ENCODE peak calls at places on chromosomes 4 and X, in six cellular contexts. One of them, this sample, is unnamed.

GRCh38 chr4:88697113-88697512 is 516 bp downstream of the NAP1L5 start:
- DNase-seq in activated CD4-positive, alpha-beta T cell treated with anti-CD3 and anti-CD28 coated beads, Interleukin-2, amount 10 ng/mL, durations not matched to agents 7 days and 5 days: no peak
- DNase-seq in NCI-H2029: no peak
- DNase-seq in ovary: peak
- DNase-seq in AML-193: no peak
- DNase-seq in ureter: no peak
- DNase-seq in this sample: no peak

GRCh38 chrX:85107407-85107806 is 103.7 kb downstream of the APOOL start:
- DNase-seq in activated CD4-positive, alpha-beta T cell treated with anti-CD3 and anti-CD28 coated beads, Interleukin-2, amount 10 ng/mL, durations not matched to agents 7 days and 5 days: no peak
- DNase-seq in ureter: no peak
- DNase-seq in AML-193: no peak
- DNase-seq in ovary: no peak
- DNase-seq in NCI-H2029: no peak
- DNase-seq in this sample: no peak

GRCh38 chrX:115018040-115018647 is 728 bp upstream of the IL13RA2 start:
- DNase-seq in activated CD4-positive, alpha-beta T cell treated with anti-CD3 and anti-CD28 coated beads, Interleukin-2, amount 10 ng/mL, durations not matched to agents 7 days and 5 days: no peak
- DNase-seq in AML-193: peak
- DNase-seq in ovary: no peak
- DNase-seq in NCI-H2029: no peak
- DNase-seq in ureter: no peak
- DNase-seq in this sample: no peak

GRCh38 chr4:3706111-3706511 is 60.1 kb upstream of the ADRA2C start:
- DNase-seq in NCI-H2029: no peak
- DNase-seq in ureter: no peak
- DNase-seq in ovary: no peak
- DNase-seq in activated CD4-positive, alpha-beta T cell treated with anti-CD3 and anti-CD28 coated beads, Interleukin-2, amount 10 ng/mL, durations not matched to agents 7 days and 5 days: no peak
- DNase-seq in AML-193: no peak
- DNase-seq in this sample: no peak

GRCh38 chr4:131427000-131427399 is 1722.1 kb upstream of the PCDH10 start:
- DNase-seq in ovary: no peak
- DNase-seq in NCI-H2029: no peak
- DNase-seq in ureter: no peak
- DNase-seq in activated CD4-positive, alpha-beta T cell treated with anti-CD3 and anti-CD28 coated beads, Interleukin-2, amount 10 ng/mL, durations not matched to agents 7 days and 5 days: no peak
- DNase-seq in AML-193: no peak
- DNase-seq in this sample: no peak

GRCh38 chr4:82688091-82688815 is 110.3 kb downstream of the SCD5 start:
- DNase-seq in ovary: no peak
- DNase-seq in activated CD4-positive, alpha-beta T cell treated with anti-CD3 and anti-CD28 coated beads, Interleukin-2, amount 10 ng/mL, durations not matched to agents 7 days and 5 days: no peak
- DNase-seq in AML-193: no peak
- DNase-seq in NCI-H2029: no peak
- DNase-seq in ureter: no peak
- DNase-seq in this sample: no peak

GRCh38 chr4:183276106-183276505 is 44.0 kb downstream of the CLDN22 start:
- DNase-seq in AML-193: no peak
- DNase-seq in ovary: no peak
- DNase-seq in NCI-H2029: no peak
- DNase-seq in ureter: no peak
- DNase-seq in activated CD4-positive, alpha-beta T cell treated with anti-CD3 and anti-CD28 coated beads, Interleukin-2, amount 10 ng/mL, durations not matched to agents 7 days and 5 days: no peak
- DNase-seq in this sample: no peak

GRCh38 chrX:47380268-47380667 is 9.9 kb downstream of the ZNF157 start:
- DNase-seq in activated CD4-positive, alpha-beta T cell treated with anti-CD3 and anti-CD28 coated beads, Interleukin-2, amount 10 ng/mL, durations not matched to agents 7 days and 5 days: peak
- DNase-seq in ureter: no peak
- DNase-seq in ovary: no peak
- DNase-seq in AML-193: peak
- DNase-seq in NCI-H2029: no peak
- DNase-seq in this sample: no peak

GRCh38 chr4:97152159-97152558 is 991.1 kb downstream of the STPG2 start:
- DNase-seq in activated CD4-positive, alpha-beta T cell treated with anti-CD3 and anti-CD28 coated beads, Interleukin-2, amount 10 ng/mL, durations not matched to agents 7 days and 5 days: no peak
- DNase-seq in AML-193: no peak
- DNase-seq in ovary: no peak
- DNase-seq in ureter: no peak
- DNase-seq in NCI-H2029: no peak
- DNase-seq in this sample: no peak

GRCh38 chr4:56641494-56642051 is 39.5 kb downstream of the HOPX start:
- DNase-seq in ureter: no peak
- DNase-seq in activated CD4-positive, alpha-beta T cell treated with anti-CD3 and anti-CD28 coated beads, Interleukin-2, amount 10 ng/mL, durations not matched to agents 7 days and 5 days: no peak
- DNase-seq in NCI-H2029: no peak
- DNase-seq in AML-193: no peak
- DNase-seq in ovary: no peak
- DNase-seq in this sample: no peak

GRCh38 chr4:56307423-56307822 is 79.9 kb downstream of the AASDH start:
- DNase-seq in AML-193: no peak
- DNase-seq in ureter: no peak
- DNase-seq in NCI-H2029: no peak
- DNase-seq in ovary: no peak
- DNase-seq in activated CD4-positive, alpha-beta T cell treated with anti-CD3 and anti-CD28 coated beads, Interleukin-2, amount 10 ng/mL, durations not matched to agents 7 days and 5 days: no peak
- DNase-seq in this sample: no peak

GRCh38 chrX:33855251-33855650 is 276.9 kb downstream of the FAM47A start:
- DNase-seq in activated CD4-positive, alpha-beta T cell treated with anti-CD3 and anti-CD28 coated beads, Interleukin-2, amount 10 ng/mL, durations not matched to agents 7 days and 5 days: no peak
- DNase-seq in NCI-H2029: no peak
- DNase-seq in ovary: no peak
- DNase-seq in AML-193: no peak
- DNase-seq in ureter: no peak
- DNase-seq in this sample: no peak

GRCh38 chr4:15410750-15411149 is 17.1 kb upstream of the C1QTNF7 start:
- DNase-seq in ovary: no peak
- DNase-seq in activated CD4-positive, alpha-beta T cell treated with anti-CD3 and anti-CD28 coated beads, Interleukin-2, amount 10 ng/mL, durations not matched to agents 7 days and 5 days: peak
- DNase-seq in NCI-H2029: no peak
- DNase-seq in ureter: no peak
- DNase-seq in AML-193: peak
- DNase-seq in this sample: no peak

GRCh38 chr4:134089885-134090284 is 111.7 kb downstream of the PABPC4L start:
- DNase-seq in ureter: no peak
- DNase-seq in AML-193: no peak
- DNase-seq in ovary: no peak
- DNase-seq in activated CD4-positive, alpha-beta T cell treated with anti-CD3 and anti-CD28 coated beads, Interleukin-2, amount 10 ng/mL, durations not matched to agents 7 days and 5 days: no peak
- DNase-seq in NCI-H2029: no peak
- DNase-seq in this sample: no peak

GRCh38 chrX:68433155-68433980 is at the start of gene OPHN1:
- DNase-seq in activated CD4-positive, alpha-beta T cell treated with anti-CD3 and anti-CD28 coated beads, Interleukin-2, amount 10 ng/mL, durations not matched to agents 7 days and 5 days: no peak
- DNase-seq in ovary: peak
- DNase-seq in ureter: peak
- DNase-seq in AML-193: no peak
- DNase-seq in NCI-H2029: no peak
- DNase-seq in this sample: peak

GRCh38 chr4:8694651-8695151 is 102.1 kb downstream of the CPZ start:
- DNase-seq in ureter: peak
- DNase-seq in activated CD4-positive, alpha-beta T cell treated with anti-CD3 and anti-CD28 coated beads, Interleukin-2, amount 10 ng/mL, durations not matched to agents 7 days and 5 days: no peak
- DNase-seq in NCI-H2029: no peak
- DNase-seq in AML-193: no peak
- DNase-seq in ovary: peak
- DNase-seq in this sample: peak

GRCh38 chr4:94208918-94209317 is 1.3 kb downstream of the SMARCAD1 start:
- DNase-seq in activated CD4-positive, alpha-beta T cell treated with anti-CD3 and anti-CD28 coated beads, Interleukin-2, amount 10 ng/mL, durations not matched to agents 7 days and 5 days: no peak
- DNase-seq in NCI-H2029: no peak
- DNase-seq in ovary: no peak
- DNase-seq in ureter: no peak
- DNase-seq in AML-193: no peak
- DNase-seq in this sample: no peak

GRCh38 chr4:93168053-93168452 is 660.5 kb upstream of the ATOH1 start:
- DNase-seq in AML-193: no peak
- DNase-seq in ovary: no peak
- DNase-seq in activated CD4-positive, alpha-beta T cell treated with anti-CD3 and anti-CD28 coated beads, Interleukin-2, amount 10 ng/mL, durations not matched to agents 7 days and 5 days: no peak
- DNase-seq in NCI-H2029: no peak
- DNase-seq in ureter: no peak
- DNase-seq in this sample: no peak

GRCh38 chr4:128310266-128310697 is 22.7 kb upstream of the PGRMC2 start:
- DNase-seq in AML-193: no peak
- DNase-seq in activated CD4-positive, alpha-beta T cell treated with anti-CD3 and anti-CD28 coated beads, Interleukin-2, amount 10 ng/mL, durations not matched to agents 7 days and 5 days: no peak
- DNase-seq in NCI-H2029: peak
- DNase-seq in ovary: no peak
- DNase-seq in ureter: no peak
- DNase-seq in this sample: peak

GRCh38 chrX:153635388-153635787 is 11.6 kb upstream of the DUSP9 start:
- DNase-seq in ovary: no peak
- DNase-seq in ureter: no peak
- DNase-seq in NCI-H2029: no peak
- DNase-seq in activated CD4-positive, alpha-beta T cell treated with anti-CD3 and anti-CD28 coated beads, Interleukin-2, amount 10 ng/mL, durations not matched to agents 7 days and 5 days: no peak
- DNase-seq in AML-193: no peak
- DNase-seq in this sample: no peak

GRCh38 chrX:38458071-38458470 is 103.3 kb upstream of the TSPAN7 start:
- DNase-seq in activated CD4-positive, alpha-beta T cell treated with anti-CD3 and anti-CD28 coated beads, Interleukin-2, amount 10 ng/mL, durations not matched to agents 7 days and 5 days: no peak
- DNase-seq in AML-193: no peak
- DNase-seq in ovary: no peak
- DNase-seq in NCI-H2029: no peak
- DNase-seq in ureter: no peak
- DNase-seq in this sample: no peak

GRCh38 chrX:72634321-72634720 is 61.7 kb upstream of the HDAC8 start:
- DNase-seq in AML-193: no peak
- DNase-seq in ovary: no peak
- DNase-seq in NCI-H2029: no peak
- DNase-seq in activated CD4-positive, alpha-beta T cell treated with anti-CD3 and anti-CD28 coated beads, Interleukin-2, amount 10 ng/mL, durations not matched to agents 7 days and 5 days: no peak
- DNase-seq in ureter: no peak
- DNase-seq in this sample: no peak

GRCh38 chrX:104351173-104351769 is 96.5 kb upstream of the ESX1 start:
- DNase-seq in ovary: no peak
- DNase-seq in NCI-H2029: no peak
- DNase-seq in activated CD4-positive, alpha-beta T cell treated with anti-CD3 and anti-CD28 coated beads, Interleukin-2, amount 10 ng/mL, durations not matched to agents 7 days and 5 days: no peak
- DNase-seq in AML-193: no peak
- DNase-seq in ureter: no peak
- DNase-seq in this sample: no peak

GRCh38 chrX:42783456-42783855 is 5.5 kb upstream of the PPP1R2C start:
- DNase-seq in activated CD4-positive, alpha-beta T cell treated with anti-CD3 and anti-CD28 coated beads, Interleukin-2, amount 10 ng/mL, durations not matched to agents 7 days and 5 days: no peak
- DNase-seq in NCI-H2029: no peak
- DNase-seq in ureter: no peak
- DNase-seq in AML-193: no peak
- DNase-seq in ovary: no peak
- DNase-seq in this sample: no peak

GRCh38 chr4:138522366-138522765 is 280.2 kb upstream of the SLC7A11 start:
- DNase-seq in activated CD4-positive, alpha-beta T cell treated with anti-CD3 and anti-CD28 coated beads, Interleukin-2, amount 10 ng/mL, durations not matched to agents 7 days and 5 days: no peak
- DNase-seq in NCI-H2029: no peak
- DNase-seq in ureter: no peak
- DNase-seq in AML-193: peak
- DNase-seq in ovary: no peak
- DNase-seq in this sample: no peak

GRCh38 chr4:67456577-67457196 is 88.6 kb downstream of the CENPC start:
- DNase-seq in ovary: no peak
- DNase-seq in activated CD4-positive, alpha-beta T cell treated with anti-CD3 and anti-CD28 coated beads, Interleukin-2, amount 10 ng/mL, durations not matched to agents 7 days and 5 days: no peak
- DNase-seq in AML-193: no peak
- DNase-seq in NCI-H2029: no peak
- DNase-seq in ureter: no peak
- DNase-seq in this sample: no peak

GRCh38 chr4:25535278-25535677 is 120.4 kb upstream of the SLC34A2 start:
- DNase-seq in ureter: no peak
- DNase-seq in activated CD4-positive, alpha-beta T cell treated with anti-CD3 and anti-CD28 coated beads, Interleukin-2, amount 10 ng/mL, durations not matched to agents 7 days and 5 days: no peak
- DNase-seq in NCI-H2029: no peak
- DNase-seq in ovary: no peak
- DNase-seq in AML-193: no peak
- DNase-seq in this sample: no peak

GRCh38 chr4:175882891-175883290 is 70.8 kb upstream of the GPM6A start:
- DNase-seq in ovary: no peak
- DNase-seq in activated CD4-positive, alpha-beta T cell treated with anti-CD3 and anti-CD28 coated beads, Interleukin-2, amount 10 ng/mL, durations not matched to agents 7 days and 5 days: no peak
- DNase-seq in NCI-H2029: no peak
- DNase-seq in AML-193: no peak
- DNase-seq in ureter: no peak
- DNase-seq in this sample: no peak

GRCh38 chrX:36898301-36898700 is 109.9 kb upstream of the FAM47C start:
- DNase-seq in ovary: no peak
- DNase-seq in activated CD4-positive, alpha-beta T cell treated with anti-CD3 and anti-CD28 coated beads, Interleukin-2, amount 10 ng/mL, durations not matched to agents 7 days and 5 days: no peak
- DNase-seq in ureter: no peak
- DNase-seq in NCI-H2029: no peak
- DNase-seq in AML-193: no peak
- DNase-seq in this sample: no peak

GRCh38 chrX:23776363-23776762 is 6.6 kb upstream of the SAT1 start:
- DNase-seq in ureter: no peak
- DNase-seq in ovary: no peak
- DNase-seq in activated CD4-positive, alpha-beta T cell treated with anti-CD3 and anti-CD28 coated beads, Interleukin-2, amount 10 ng/mL, durations not matched to agents 7 days and 5 days: no peak
- DNase-seq in NCI-H2029: no peak
- DNase-seq in AML-193: no peak
- DNase-seq in this sample: no peak

GRCh38 chrX:24259544-24260240 is 54.2 kb downstream of the SUPT20HL2 start:
- DNase-seq in ureter: peak
- DNase-seq in activated CD4-positive, alpha-beta T cell treated with anti-CD3 and anti-CD28 coated beads, Interleukin-2, amount 10 ng/mL, durations not matched to agents 7 days and 5 days: peak
- DNase-seq in NCI-H2029: peak
- DNase-seq in AML-193: peak
- DNase-seq in ovary: peak
- DNase-seq in this sample: no peak

GRCh38 chr4:76305971-76306881 is at the start of gene STBD1:
- DNase-seq in ovary: peak
- DNase-seq in ureter: peak
- DNase-seq in activated CD4-positive, alpha-beta T cell treated with anti-CD3 and anti-CD28 coated beads, Interleukin-2, amount 10 ng/mL, durations not matched to agents 7 days and 5 days: peak
- DNase-seq in NCI-H2029: no peak
- DNase-seq in AML-193: peak
- DNase-seq in this sample: peak

GRCh38 chrX:21509912-21510311 is 135.7 kb downstream of the CNKSR2 start:
- DNase-seq in NCI-H2029: peak
- DNase-seq in ureter: no peak
- DNase-seq in AML-193: no peak
- DNase-seq in activated CD4-positive, alpha-beta T cell treated with anti-CD3 and anti-CD28 coated beads, Interleukin-2, amount 10 ng/mL, durations not matched to agents 7 days and 5 days: no peak
- DNase-seq in ovary: no peak
- DNase-seq in this sample: no peak

This sample was measured in heart left ventricle.